ENCODE peak calls at places on chromosomes 2 and 18, in seven cellular contexts. Y is fibroblast of pulmonary artery, F is endothelial cell, D is vagina, U is heart left ventricle, G is HCT116, M is lower lobe of right lung. E is an unnamed sample.

GRCh38 chr2:237122214-237122666 is 36.6 kb downstream of the COPS8 start:
- DNase-seq in U (peak; percentile 58), Y (peak; percentile 84), D (no peak), F (peak; percentile 78), M (peak; percentile 71), G (peak; percentile 79), E (peak; percentile 41)

GRCh38 chr18:59272971-59273935 is at the start of gene RAX:
- DNase-seq in U (no peak), D (no peak), G (no peak), Y (peak; percentile 14), F (peak; percentile 75), M (no peak), E (peak; percentile 60)

GRCh38 chr2:156930423-156930822 is 327.1 kb upstream of the GALNT5 start:
- DNase-seq in M (no peak), G (no peak), Y (no peak), F (no peak), D (no peak), U (no peak), E (no peak)

GRCh38 chr2:23427350-23427749 is 42.4 kb downstream of the KLHL29 start:
- DNase-seq in Y (no peak), G (no peak), F (no peak), U (no peak), M (no peak), D (no peak), E (no peak)

GRCh38 chr18:74522635-74523548 is 11.4 kb upstream of the CNDP1 start:
- DNase-seq in M (no peak), Y (no peak), F (no peak), G (no peak), U (no peak), D (no peak), E (no peak)

GRCh38 chr18:11251229-11251890 is 102.0 kb upstream of the PIEZO2 start:
- DNase-seq in U (no peak), D (no peak), Y (peak; percentile 48), M (no peak), F (no peak), G (no peak), E (no peak)

GRCh38 chr2:17051558-17051957 is 385.9 kb upstream of the CYRIA start:
- DNase-seq in Y (no peak), U (no peak), F (no peak), M (no peak), D (no peak), G (no peak), E (no peak)

GRCh38 chr18:70337139-70337972 is 48.5 kb downstream of the SOCS6 start:
- DNase-seq in U (peak; percentile 27), D (no peak), G (peak; percentile 89), Y (peak; percentile 80), M (no peak), F (no peak), E (no peak)

GRCh38 chr2:40287201-40287600 is 164.7 kb downstream of the SLC8A1 start:
- DNase-seq in F (no peak), U (no peak), G (no peak), M (no peak), D (no peak), Y (peak; percentile 31), E (no peak)

GRCh38 chr18:48374423-48375149 is 34.6 kb downstream of the ZBTB7C start:
- DNase-seq in U (no peak), F (no peak), M (no peak), D (no peak), G (no peak), Y (peak; percentile 3), E (no peak)

GRCh38 chr2:160892204-160892603 is 268.0 kb upstream of the TANK start:
- DNase-seq in M (no peak), Y (no peak), D (no peak), F (no peak), G (no peak), U (no peak), E (no peak)

GRCh38 chr2:120605231-120605935 is 130.3 kb upstream of the GLI2 start:
- DNase-seq in D (no peak), U (no peak), F (no peak), M (peak; percentile 64), G (no peak), Y (no peak), E (peak; percentile 22)

GRCh38 chr2:146734042-146734715 is 1110.7 kb upstream of the ACVR2A start:
- DNase-seq in M (no peak), Y (peak; percentile 87), U (no peak), G (peak; percentile 60), D (no peak), F (peak; percentile 28), E (no peak)
- TF ChIP-seq CTCF in M (peak; percentile 49), Y (peak; percentile 55), U (peak; percentile 52), G (peak; percentile 44), D (peak; percentile 75), F (peak; percentile 62), E (peak; percentile 73)

GRCh38 chr18:75730249-75730648 is 302.7 kb upstream of the SMIM21 start:
- DNase-seq in D (no peak), U (no peak), M (no peak), G (no peak), F (no peak), Y (no peak), E (no peak)

GRCh38 chr18:75728621-75729020 is 301.1 kb upstream of the SMIM21 start:
- DNase-seq in U (no peak), D (no peak), Y (no peak), M (no peak), G (no peak), F (no peak), E (no peak)

DNA sequence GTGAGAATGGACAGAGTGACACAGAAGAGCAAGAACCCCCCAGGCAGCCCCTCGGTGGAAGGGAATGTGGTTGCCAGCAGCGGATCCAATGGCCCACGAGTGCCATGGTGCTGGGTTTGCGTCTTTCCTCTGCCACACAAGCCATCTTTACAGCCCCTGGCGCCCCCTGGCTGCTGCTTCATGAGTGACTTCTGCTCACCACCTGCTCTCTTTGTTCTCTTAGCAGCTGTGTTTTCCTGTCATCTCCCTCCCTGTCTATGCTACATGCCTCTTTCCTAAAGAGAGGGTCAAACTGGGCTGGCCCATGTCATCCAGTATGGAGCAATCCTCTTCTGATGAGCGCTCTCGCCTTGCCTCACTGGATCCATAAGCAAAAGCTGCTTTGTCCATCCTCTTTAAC is 300.0 kb upstream of the SMIM21 start:
- DNase-seq in Y (peak; percentile 29), U (peak; percentile 20), D (no peak), M (no peak), G (peak; percentile 21), F (peak; percentile 58), E (peak; percentile 20)
- TF ChIP-seq CTCF in Y (peak; percentile 50), U (peak; percentile 61), D (peak; percentile 21), M (peak; percentile 36), G (peak; percentile 67), F (peak; percentile 60), E (peak; percentile 65)

GRCh38 chr2:48148841-48149240 is 242.5 kb upstream of the FBXO11 start:
- DNase-seq in Y (no peak), M (no peak), U (no peak), G (no peak), D (no peak), F (no peak), E (no peak)

GRCh38 chr2:48146552-48146951 is 240.3 kb upstream of the FBXO11 start:
- DNase-seq in U (no peak), F (no peak), M (no peak), G (no peak), D (no peak), Y (no peak), E (no peak)

GRCh38 chr2:48147719-48148118 is 241.4 kb upstream of the FBXO11 start:
- DNase-seq in U (no peak), D (no peak), G (no peak), M (no peak), Y (no peak), F (no peak), E (no peak)

GRCh38 chr2:48144777-48145176 is 238.5 kb upstream of the FBXO11 start:
- DNase-seq in D (no peak), M (no peak), F (no peak), G (no peak), Y (peak; percentile 25), U (peak; percentile 13), E (no peak)

GRCh38 chr2:48145845-48146452 is 239.7 kb upstream of the FBXO11 start:
- DNase-seq in Y (peak; percentile 66), G (no peak), D (no peak), M (no peak), F (no peak), U (no peak), E (no peak)
- TF ChIP-seq CTCF in Y (no peak), G (no peak), D (no peak), M (no peak), F (no peak), U (no peak), E (no peak)

DNA sequence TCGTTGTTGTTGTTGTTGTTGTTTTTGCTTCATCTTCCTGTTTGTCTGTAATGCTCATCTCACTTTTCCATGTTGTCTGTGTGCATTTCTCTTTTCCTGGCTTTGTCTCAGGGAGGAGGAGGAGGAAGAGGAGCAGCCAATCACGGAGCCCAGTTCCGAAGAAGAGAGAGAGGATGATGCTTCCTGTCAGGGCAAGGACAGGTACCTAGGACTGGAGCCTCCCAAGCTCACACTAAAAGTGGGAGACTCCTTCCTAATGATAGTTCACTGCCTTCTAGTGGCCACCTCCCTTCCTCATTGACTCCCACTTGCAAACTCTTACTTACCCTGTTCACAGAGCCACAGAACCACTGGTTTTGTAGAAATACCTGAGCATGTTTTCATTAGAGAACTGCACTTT is 179.6 kb downstream of the TPGS2 start:
- DNase-seq in Y (no peak), M (no peak), F (no peak), G (no peak), D (no peak), U (no peak), E (no peak)
- TF ChIP-seq CTCF in Y (no peak), M (no peak), F (no peak), G (no peak), D (no peak), U (no peak), E (no peak)

GRCh38 chr2:43038034-43038719 is 188.2 kb downstream of the ZFP36L2 start:
- DNase-seq in Y (peak; percentile 42), D (no peak), U (no peak), G (no peak), M (no peak), F (no peak), E (no peak)

GRCh38 chr2:43034242-43034619 is 192.2 kb downstream of the ZFP36L2 start:
- DNase-seq in Y (no peak), G (no peak), M (no peak), F (no peak), D (no peak), U (no peak), E (no peak)

GRCh38 chr2:43034921-43035320 is 191.5 kb downstream of the ZFP36L2 start:
- DNase-seq in Y (no peak), U (no peak), D (no peak), F (no peak), M (no peak), G (no peak), E (no peak)

GRCh38 chr2:43033466-43034241 is 192.8 kb downstream of the ZFP36L2 start:
- DNase-seq in Y (no peak), D (no peak), G (no peak), M (no peak), U (no peak), F (no peak), E (no peak)

DNA sequence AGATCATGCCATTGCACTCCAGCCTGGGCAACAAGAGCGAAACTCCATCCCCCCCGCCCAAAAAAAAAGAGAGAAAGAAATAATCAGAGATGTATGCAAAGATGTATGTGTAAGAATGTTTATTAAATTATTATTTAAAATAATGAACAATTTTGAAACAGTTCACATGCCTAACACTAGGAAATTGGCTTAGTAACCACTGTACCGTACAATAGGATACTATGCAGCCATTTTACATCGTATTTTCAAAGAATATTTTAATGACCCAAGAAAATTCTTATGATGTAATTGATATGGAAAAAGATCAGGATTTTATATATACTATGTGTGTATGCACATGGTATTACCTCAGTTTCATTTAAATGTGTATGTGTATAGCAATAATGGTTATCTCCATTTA is 190.5 kb downstream of the ZFP36L2 start:
- DNase-seq in M (no peak), D (no peak), U (no peak), G (no peak), F (no peak), Y (no peak), E (no peak)
- TF ChIP-seq CTCF in M (no peak), D (no peak), U (no peak), G (no peak), F (no peak), Y (no peak), E (no peak)